ENCODE peak calls at places on chromosomes 5 and 9, in six cellular contexts. One of them, this sample, is unnamed.

GRCh38 chr5:159178978-159179377 is 30.4 kb downstream of the RNF145 start:
- DNase-seq in ovary: no peak
- DNase-seq in adrenal gland: peak; percentile 41
- DNase-seq in right lobe of liver: no peak
- DNase-seq in IMR-90: peak; percentile 99
- DNase-seq in transverse colon: peak; percentile 14
- DNase-seq in this sample: no peak

GRCh38 chr5:173984218-173984617 is 4.8 kb upstream of the C5orf47 start:
- DNase-seq in ovary: no peak
- DNase-seq in adrenal gland: no peak
- DNase-seq in right lobe of liver: no peak
- DNase-seq in IMR-90: peak; percentile 28
- DNase-seq in transverse colon: no peak
- DNase-seq in this sample: no peak

GRCh38 chr5:3602713-3603502 is 7.3 kb downstream of the IRX1 start:
- DNase-seq in ovary: no peak
- DNase-seq in adrenal gland: peak; percentile 23
- DNase-seq in right lobe of liver: peak; percentile 46
- DNase-seq in IMR-90: no peak
- DNase-seq in transverse colon: no peak
- DNase-seq in this sample: no peak

GRCh38 chr9:35338086-35338485 is 151.8 kb upstream of the RUSC2 start:
- DNase-seq in ovary: no peak
- DNase-seq in adrenal gland: no peak
- DNase-seq in right lobe of liver: no peak
- DNase-seq in IMR-90: no peak
- DNase-seq in transverse colon: no peak
- DNase-seq in this sample: no peak

GRCh38 chr5:65871182-65871581 is 55.2 kb upstream of the ERBIN start:
- DNase-seq in ovary: no peak
- DNase-seq in adrenal gland: no peak
- DNase-seq in right lobe of liver: no peak
- DNase-seq in IMR-90: peak; percentile 54
- DNase-seq in transverse colon: no peak
- DNase-seq in this sample: no peak

GRCh38 chr5:111512026-111512405 is 319 bp downstream of the STARD4 start:
- DNase-seq in ovary: peak; percentile 50
- DNase-seq in adrenal gland: no peak
- DNase-seq in right lobe of liver: no peak
- DNase-seq in IMR-90: peak; percentile 31
- DNase-seq in transverse colon: no peak
- DNase-seq in this sample: no peak

GRCh38 chr5:54251981-54252380 is 58.4 kb downstream of the ARL15 start:
- DNase-seq in ovary: no peak
- DNase-seq in adrenal gland: no peak
- DNase-seq in right lobe of liver: no peak
- DNase-seq in IMR-90: peak; percentile 54
- DNase-seq in transverse colon: no peak
- DNase-seq in this sample: no peak

GRCh38 chr9:88179080-88179521 is 40.8 kb upstream of the SPATA31C2 start:
- DNase-seq in ovary: no peak
- DNase-seq in adrenal gland: peak; percentile 51
- DNase-seq in right lobe of liver: no peak
- DNase-seq in IMR-90: no peak
- DNase-seq in transverse colon: peak; percentile 47
- DNase-seq in this sample: no peak

GRCh38 chr5:79845448-79846197 is 145.4 kb downstream of the MTX3 start:
- DNase-seq in ovary: no peak
- DNase-seq in adrenal gland: no peak
- DNase-seq in right lobe of liver: no peak
- DNase-seq in IMR-90: peak; percentile 89
- DNase-seq in transverse colon: no peak
- DNase-seq in this sample: peak; percentile 56

GRCh38 chr5:169826618-169827017 is 153.7 kb downstream of the INSYN2B start:
- DNase-seq in ovary: no peak
- DNase-seq in adrenal gland: no peak
- DNase-seq in right lobe of liver: no peak
- DNase-seq in IMR-90: no peak
- DNase-seq in transverse colon: no peak
- DNase-seq in this sample: no peak

GRCh38 chr5:133159543-133159942 is 107.7 kb downstream of the HSPA4 start:
- DNase-seq in ovary: no peak
- DNase-seq in adrenal gland: no peak
- DNase-seq in right lobe of liver: no peak
- DNase-seq in IMR-90: no peak
- DNase-seq in transverse colon: no peak
- DNase-seq in this sample: no peak

GRCh38 chr9:135561391-135562234 is at the start of gene PAEP:
- DNase-seq in ovary: no peak
- DNase-seq in adrenal gland: no peak
- DNase-seq in right lobe of liver: no peak
- DNase-seq in IMR-90: no peak
- DNase-seq in transverse colon: no peak
- DNase-seq in this sample: no peak

GRCh38 chr9:108621991-108622390 is 233.8 kb downstream of the ACTL7B start:
- DNase-seq in ovary: no peak
- DNase-seq in adrenal gland: no peak
- DNase-seq in right lobe of liver: no peak
- DNase-seq in IMR-90: no peak
- DNase-seq in transverse colon: no peak
- DNase-seq in this sample: no peak

GRCh38 chr5:58107704-58108103 is 352.2 kb downstream of the PLK2 start:
- DNase-seq in ovary: no peak
- DNase-seq in adrenal gland: no peak
- DNase-seq in right lobe of liver: no peak
- DNase-seq in IMR-90: peak; percentile 59
- DNase-seq in transverse colon: no peak
- DNase-seq in this sample: no peak

GRCh38 chr9:111743275-111743674 is 51.5 kb downstream of the SHOC1 start:
- DNase-seq in ovary: no peak
- DNase-seq in adrenal gland: no peak
- DNase-seq in right lobe of liver: no peak
- DNase-seq in IMR-90: peak; percentile 86
- DNase-seq in transverse colon: no peak
- DNase-seq in this sample: no peak

GRCh38 chr5:168530751-168531150 is 1.6 kb downstream of the FBLL1 start:
- DNase-seq in ovary: no peak
- DNase-seq in adrenal gland: no peak
- DNase-seq in right lobe of liver: no peak
- DNase-seq in IMR-90: peak; percentile 7
- DNase-seq in transverse colon: no peak
- DNase-seq in this sample: no peak

GRCh38 chr5:7415123-7415522 is 19.2 kb downstream of the ADCY2 start:
- DNase-seq in ovary: no peak
- DNase-seq in adrenal gland: no peak
- DNase-seq in right lobe of liver: no peak
- DNase-seq in IMR-90: no peak
- DNase-seq in transverse colon: no peak
- DNase-seq in this sample: no peak

GRCh38 chr5:149152317-149152746 is 11.0 kb downstream of the ABLIM3 start:
- DNase-seq in ovary: no peak
- DNase-seq in adrenal gland: no peak
- DNase-seq in right lobe of liver: no peak
- DNase-seq in IMR-90: peak; percentile 62
- DNase-seq in transverse colon: no peak
- DNase-seq in this sample: no peak

GRCh38 chr5:149153751-149154610 is 12.7 kb downstream of the ABLIM3 start:
- DNase-seq in ovary: no peak
- DNase-seq in adrenal gland: peak; percentile 50
- DNase-seq in right lobe of liver: peak; percentile 80
- DNase-seq in IMR-90: peak; percentile 75
- DNase-seq in transverse colon: no peak
- DNase-seq in this sample: no peak

GRCh38 chr5:149153193-149153750 is 12.0 kb downstream of the ABLIM3 start:
- DNase-seq in ovary: no peak
- DNase-seq in adrenal gland: no peak
- DNase-seq in right lobe of liver: no peak
- DNase-seq in IMR-90: no peak
- DNase-seq in transverse colon: no peak
- DNase-seq in this sample: no peak

GRCh38 chr5:149156435-149157083 is 15.3 kb downstream of the ABLIM3 start:
- DNase-seq in ovary: no peak
- DNase-seq in adrenal gland: no peak
- DNase-seq in right lobe of liver: no peak
- DNase-seq in IMR-90: peak; percentile 52
- DNase-seq in transverse colon: no peak
- DNase-seq in this sample: no peak

DNA sequence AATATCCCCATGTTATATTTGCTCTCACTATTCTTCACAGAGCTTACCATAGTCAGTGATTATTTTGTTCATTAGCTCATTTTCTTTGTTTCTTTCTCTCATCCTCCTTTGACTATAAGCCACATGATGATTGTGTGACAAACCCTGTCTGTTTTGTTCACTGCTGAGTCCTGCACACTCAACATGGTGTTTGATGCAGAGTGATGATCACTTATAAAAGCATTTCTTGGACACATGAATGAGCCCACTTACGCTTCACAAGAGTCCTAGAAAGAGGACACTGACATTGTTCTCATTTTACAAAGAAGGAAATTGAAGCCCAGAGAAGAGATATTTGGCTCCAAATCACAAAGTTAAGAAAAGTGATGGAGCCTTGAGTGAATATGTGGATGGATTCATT is 13.3 kb downstream of the ABLIM3 start:
- DNase-seq in ovary: no peak
- DNase-seq in adrenal gland: no peak
- DNase-seq in right lobe of liver: no peak
- DNase-seq in IMR-90: no peak
- DNase-seq in transverse colon: no peak
- DNase-seq in this sample: no peak
- H3K4me1 ChIP-seq in ovary: no peaks in the 10 kb centered on the region
- H3K4me1 ChIP-seq in adrenal gland: peaks cover 53% of the 10 kb centered on the region
- H3K4me1 ChIP-seq in right lobe of liver: peaks cover 79% of the 10 kb centered on the region
- H3K4me1 ChIP-seq in IMR-90: peaks cover 39% of the 10 kb centered on the region
- H3K4me1 ChIP-seq in transverse colon: no peaks in the 10 kb centered on the region
- H3K4me1 ChIP-seq in this sample: no peaks in the 10 kb centered on the region

DNA sequence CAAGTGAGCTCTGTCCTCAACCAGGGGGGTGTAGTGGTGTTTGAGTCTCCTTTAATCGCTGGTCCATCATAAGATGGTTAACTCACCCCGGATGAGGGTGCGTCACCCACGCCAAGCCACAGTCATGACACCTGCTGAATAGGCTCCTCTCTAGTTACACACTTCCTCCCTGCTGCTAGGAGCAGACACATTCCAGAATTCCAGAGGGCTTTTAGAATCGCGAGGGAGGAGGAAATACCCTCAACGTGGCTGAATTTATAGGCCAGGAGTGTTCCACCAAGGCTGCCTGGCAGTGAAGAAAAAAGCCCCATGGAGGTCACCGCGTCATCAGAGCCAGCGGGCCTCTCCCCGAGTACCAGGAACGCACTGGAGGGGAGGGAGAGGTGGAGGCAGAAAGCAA is 5.1 kb downstream of the GLRX start:
- DNase-seq in ovary: no peak
- DNase-seq in adrenal gland: peak; percentile 71
- DNase-seq in right lobe of liver: no peak
- DNase-seq in IMR-90: peak; percentile 76
- DNase-seq in transverse colon: peak; percentile 58
- DNase-seq in this sample: no peak
- TF ChIP-seq POLR2A in ovary: no peak
- TF ChIP-seq POLR2A in adrenal gland: no peak
- TF ChIP-seq POLR2A in right lobe of liver: no peak
- TF ChIP-seq POLR2A in IMR-90: no peak
- TF ChIP-seq POLR2A in transverse colon: no peak
- TF ChIP-seq POLR2A in this sample: no peak

DNA sequence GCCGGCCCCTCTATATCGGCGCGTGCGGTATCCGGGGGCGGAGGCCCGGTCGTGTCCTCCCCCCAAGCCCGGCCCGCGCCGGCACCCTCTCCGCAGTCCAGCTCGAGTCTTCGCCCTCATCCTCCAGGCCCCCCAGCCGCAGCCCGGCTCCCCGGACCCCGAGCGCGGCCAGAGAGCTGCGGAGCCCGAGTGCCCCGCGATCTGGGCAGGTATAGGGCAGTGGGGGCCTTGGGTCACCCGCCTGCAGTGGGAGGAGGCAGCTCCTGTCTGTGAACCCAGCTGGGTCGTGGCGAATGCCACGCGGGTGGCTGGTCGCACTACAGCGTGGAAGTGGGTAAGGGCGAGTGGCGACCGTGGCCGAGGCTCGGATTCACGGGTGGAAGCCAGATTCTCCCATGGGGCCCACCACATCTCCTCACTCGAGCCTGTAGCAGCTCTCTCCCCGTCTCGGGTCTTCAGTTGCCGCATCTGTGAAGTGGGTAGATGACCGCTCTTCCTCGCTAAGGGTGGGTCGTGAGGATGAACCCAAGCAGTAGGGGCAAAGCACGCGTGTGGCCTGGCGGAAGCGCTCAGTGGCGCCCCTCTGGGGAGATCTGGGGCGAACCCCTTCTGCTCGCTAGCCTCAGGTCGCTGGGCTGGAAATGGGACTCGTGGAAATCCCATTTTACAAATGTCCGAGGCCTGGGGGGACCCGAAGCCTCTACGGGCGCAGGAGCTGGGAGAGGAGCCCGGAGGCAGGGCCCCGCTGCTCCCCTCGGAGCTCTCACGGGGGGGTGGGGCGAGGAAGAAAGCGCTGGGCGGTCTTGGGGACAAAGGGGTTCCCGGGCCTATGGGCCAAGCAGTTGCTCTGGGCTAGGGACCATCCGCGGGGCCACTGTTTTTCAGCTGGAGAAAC is 1.9 kb downstream of the NR5A1 start:
- DNase-seq in ovary: no peak
- DNase-seq in adrenal gland: peak; percentile 42
- DNase-seq in right lobe of liver: no peak
- DNase-seq in IMR-90: no peak
- DNase-seq in transverse colon: no peak
- DNase-seq in this sample: no peak
- TF ChIP-seq CTCF in ovary: no peak
- TF ChIP-seq CTCF in adrenal gland: peak; percentile 38
- TF ChIP-seq CTCF in right lobe of liver: no peak
- TF ChIP-seq CTCF in IMR-90: no peak
- TF ChIP-seq CTCF in transverse colon: no peak
- TF ChIP-seq CTCF in this sample: no peak

DNA sequence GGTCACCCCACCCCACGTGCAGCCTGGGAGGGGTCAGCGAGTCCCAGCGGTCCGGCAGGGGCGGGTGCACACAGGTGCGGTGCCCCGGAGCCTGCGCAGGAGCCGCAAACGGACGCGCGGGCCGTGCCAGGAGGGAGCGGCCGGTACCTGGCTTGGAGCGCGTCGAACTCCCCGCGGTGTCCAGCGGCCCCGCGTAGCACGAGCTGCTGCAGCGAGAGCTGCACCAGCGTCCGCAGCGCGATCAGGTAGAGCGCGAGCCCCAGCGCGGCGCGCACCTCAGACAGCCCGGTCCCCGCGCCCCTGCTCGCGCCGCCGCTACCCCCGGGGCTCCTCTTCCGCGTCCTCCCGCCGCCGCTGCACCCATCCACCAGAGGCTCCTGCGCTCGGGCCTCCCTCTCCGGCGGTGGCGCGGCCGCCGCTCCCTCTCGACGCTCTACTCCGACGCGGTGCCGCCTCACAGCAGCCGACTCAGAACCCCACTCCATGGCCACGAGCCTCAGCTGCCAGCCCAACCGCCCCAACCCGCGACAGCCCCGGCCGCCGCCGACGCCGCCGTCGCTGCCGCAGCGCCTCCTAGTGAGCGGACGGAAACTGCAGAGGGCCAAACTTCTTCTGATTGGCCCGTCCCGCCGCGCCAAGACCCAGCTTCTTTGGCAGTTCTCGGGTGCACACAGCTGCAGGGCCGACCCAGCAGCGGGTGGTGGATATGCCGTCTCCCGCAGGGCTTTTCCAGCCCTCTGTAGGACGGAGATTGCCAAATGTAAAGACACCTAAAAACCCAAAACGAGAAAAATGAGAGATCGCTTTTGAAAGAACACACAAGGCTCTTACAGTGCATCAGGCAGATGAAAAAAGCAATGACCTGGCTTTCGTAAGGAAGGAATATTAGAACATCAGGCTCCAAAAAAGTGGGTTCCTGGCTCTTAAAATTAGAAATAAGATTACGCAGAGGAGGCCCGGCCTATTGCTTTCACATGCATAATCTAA is at the start of gene ERMP1:
- DNase-seq in ovary: peak; percentile 89
- DNase-seq in adrenal gland: peak; percentile 93
- DNase-seq in right lobe of liver: peak; percentile 87
- DNase-seq in IMR-90: peak; percentile 74
- DNase-seq in transverse colon: peak; percentile 92
- DNase-seq in this sample: peak; percentile 86
- H3K4me1 ChIP-seq in ovary: peaks cover 4% of the 10 kb centered on the region
- H3K4me1 ChIP-seq in adrenal gland: peaks cover 39% of the 10 kb centered on the region
- H3K4me1 ChIP-seq in right lobe of liver: peaks cover 8% of the 10 kb centered on the region
- H3K4me1 ChIP-seq in IMR-90: no peaks in the 10 kb centered on the region
- H3K4me1 ChIP-seq in transverse colon: peaks cover 35% of the 10 kb centered on the region
- H3K4me1 ChIP-seq in this sample: peaks cover 9% of the 10 kb centered on the region